ENCODE peak calls at places on chromosomes 12 and 14, in seven cellular contexts. One of them, this sample, is unnamed.

GRCh38 chr14:59427653-59428578 is 37.3 kb downstream of the GPR135 start:
- DNase-seq in tibial artery: peak; percentile 90
- DNase-seq in hypothalamus: no peak
- DNase-seq in activated T-helper 1 cell treated with anti-CD3 and anti-CD28 coated beads, Interleukin-2, amount 50 U/mL, for 16 hours: no peak
- DNase-seq in keratinocyte: no peak
- DNase-seq in HT1080: no peak
- DNase-seq in fibroblast of pulmonary artery: peak; percentile 48
- DNase-seq in this sample: no peak

GRCh38 chr12:93896427-93896826 is 219.3 kb downstream of the CRADD start:
- DNase-seq in HT1080: no peak
- DNase-seq in fibroblast of pulmonary artery: no peak
- DNase-seq in activated T-helper 1 cell treated with anti-CD3 and anti-CD28 coated beads, Interleukin-2, amount 50 U/mL, for 16 hours: no peak
- DNase-seq in hypothalamus: no peak
- DNase-seq in keratinocyte: no peak
- DNase-seq in tibial artery: no peak
- DNase-seq in this sample: no peak

GRCh38 chr12:49553512-49554088 is 14.3 kb downstream of the MCRS1 start:
- DNase-seq in fibroblast of pulmonary artery: peak; percentile 22
- DNase-seq in keratinocyte: no peak
- DNase-seq in HT1080: peak; percentile 49
- DNase-seq in activated T-helper 1 cell treated with anti-CD3 and anti-CD28 coated beads, Interleukin-2, amount 50 U/mL, for 16 hours: no peak
- DNase-seq in tibial artery: no peak
- DNase-seq in hypothalamus: no peak
- DNase-seq in this sample: no peak

GRCh38 chr14:68506645-68507405 is 286.0 kb downstream of the ZFP36L1 start:
- DNase-seq in HT1080: peak; percentile 22
- DNase-seq in activated T-helper 1 cell treated with anti-CD3 and anti-CD28 coated beads, Interleukin-2, amount 50 U/mL, for 16 hours: no peak
- DNase-seq in fibroblast of pulmonary artery: no peak
- DNase-seq in hypothalamus: no peak
- DNase-seq in keratinocyte: no peak
- DNase-seq in tibial artery: no peak
- DNase-seq in this sample: no peak

GRCh38 chr14:44700694-44701093 is 193.6 kb upstream of the FSCB start:
- DNase-seq in tibial artery: no peak
- DNase-seq in hypothalamus: no peak
- DNase-seq in activated T-helper 1 cell treated with anti-CD3 and anti-CD28 coated beads, Interleukin-2, amount 50 U/mL, for 16 hours: no peak
- DNase-seq in fibroblast of pulmonary artery: no peak
- DNase-seq in keratinocyte: no peak
- DNase-seq in HT1080: no peak
- DNase-seq in this sample: no peak

GRCh38 chr12:95164656-95165055 is 52.6 kb downstream of the FGD6 start:
- DNase-seq in HT1080: no peak
- DNase-seq in tibial artery: no peak
- DNase-seq in keratinocyte: no peak
- DNase-seq in fibroblast of pulmonary artery: peak; percentile 58
- DNase-seq in activated T-helper 1 cell treated with anti-CD3 and anti-CD28 coated beads, Interleukin-2, amount 50 U/mL, for 16 hours: no peak
- DNase-seq in hypothalamus: no peak
- DNase-seq in this sample: no peak

GRCh38 chr14:95229749-95230148 is 72.4 kb upstream of the DICER1 start:
- DNase-seq in keratinocyte: no peak
- DNase-seq in hypothalamus: no peak
- DNase-seq in tibial artery: no peak
- DNase-seq in fibroblast of pulmonary artery: no peak
- DNase-seq in activated T-helper 1 cell treated with anti-CD3 and anti-CD28 coated beads, Interleukin-2, amount 50 U/mL, for 16 hours: no peak
- DNase-seq in HT1080: no peak
- DNase-seq in this sample: no peak

GRCh38 chr14:61573748-61574513 is 121.4 kb upstream of the HIF1A start:
- DNase-seq in HT1080: peak; percentile 62
- DNase-seq in activated T-helper 1 cell treated with anti-CD3 and anti-CD28 coated beads, Interleukin-2, amount 50 U/mL, for 16 hours: no peak
- DNase-seq in hypothalamus: no peak
- DNase-seq in tibial artery: no peak
- DNase-seq in fibroblast of pulmonary artery: peak; percentile 72
- DNase-seq in keratinocyte: no peak
- DNase-seq in this sample: no peak

GRCh38 chr14:39491134-39491541 is 58.9 kb upstream of the FBXO33 start:
- DNase-seq in tibial artery: no peak
- DNase-seq in activated T-helper 1 cell treated with anti-CD3 and anti-CD28 coated beads, Interleukin-2, amount 50 U/mL, for 16 hours: no peak
- DNase-seq in fibroblast of pulmonary artery: peak; percentile 64
- DNase-seq in HT1080: peak; percentile 15
- DNase-seq in hypothalamus: no peak
- DNase-seq in keratinocyte: no peak
- DNase-seq in this sample: no peak

GRCh38 chr12:94140556-94140955 is 7.8 kb upstream of the PLXNC1 start:
- DNase-seq in fibroblast of pulmonary artery: peak; percentile 38
- DNase-seq in activated T-helper 1 cell treated with anti-CD3 and anti-CD28 coated beads, Interleukin-2, amount 50 U/mL, for 16 hours: no peak
- DNase-seq in keratinocyte: no peak
- DNase-seq in HT1080: peak; percentile 31
- DNase-seq in tibial artery: no peak
- DNase-seq in hypothalamus: no peak
- DNase-seq in this sample: peak; percentile 63

GRCh38 chr12:32336261-32336660 is 63.1 kb upstream of the FGD4 start:
- DNase-seq in hypothalamus: no peak
- DNase-seq in keratinocyte: no peak
- DNase-seq in activated T-helper 1 cell treated with anti-CD3 and anti-CD28 coated beads, Interleukin-2, amount 50 U/mL, for 16 hours: no peak
- DNase-seq in fibroblast of pulmonary artery: no peak
- DNase-seq in tibial artery: no peak
- DNase-seq in HT1080: no peak
- DNase-seq in this sample: no peak

GRCh38 chr12:115872212-115872611 is 405.3 kb downstream of the MED13L start:
- DNase-seq in tibial artery: no peak
- DNase-seq in hypothalamus: no peak
- DNase-seq in keratinocyte: no peak
- DNase-seq in activated T-helper 1 cell treated with anti-CD3 and anti-CD28 coated beads, Interleukin-2, amount 50 U/mL, for 16 hours: no peak
- DNase-seq in HT1080: no peak
- DNase-seq in fibroblast of pulmonary artery: no peak
- DNase-seq in this sample: no peak

GRCh38 chr14:97053941-97054340 is 256.8 kb downstream of the VRK1 start:
- DNase-seq in fibroblast of pulmonary artery: no peak
- DNase-seq in tibial artery: no peak
- DNase-seq in HT1080: no peak
- DNase-seq in keratinocyte: no peak
- DNase-seq in activated T-helper 1 cell treated with anti-CD3 and anti-CD28 coated beads, Interleukin-2, amount 50 U/mL, for 16 hours: no peak
- DNase-seq in hypothalamus: no peak
- DNase-seq in this sample: no peak

GRCh38 chr12:8037046-8037663 is 4.6 kb downstream of the FOXJ2 start:
- DNase-seq in tibial artery: no peak
- DNase-seq in keratinocyte: no peak
- DNase-seq in activated T-helper 1 cell treated with anti-CD3 and anti-CD28 coated beads, Interleukin-2, amount 50 U/mL, for 16 hours: no peak
- DNase-seq in HT1080: no peak
- DNase-seq in hypothalamus: no peak
- DNase-seq in fibroblast of pulmonary artery: no peak
- DNase-seq in this sample: no peak